ENCODE peak calls at places on chromosomes 7 and 10, in seven cellular contexts. N, A, O, F, J, I and R are unnamed samples.

GRCh38 chr10:90288403-90288933 is 569.4 kb downstream of the HTR7 start:
- DNase-seq in N (no peak), A (no peak), O (no peak), F (no peak), J (peak; percentile 81), I (no peak), R (peak; percentile 57)

GRCh38 chr10:88553116-88553752 is 29.9 kb downstream of the RNLS start:
- DNase-seq in N (no peak), A (peak; percentile 61), O (peak; percentile 17), F (no peak), J (peak; percentile 89), I (peak; percentile 43), R (peak; percentile 90)

GRCh38 chr7:55572378-55573233 is at the start of gene VOPP1:
- DNase-seq in N (peak; percentile 69), A (no peak), O (peak; percentile 77), F (peak; percentile 26), J (peak; percentile 57), I (peak; percentile 77), R (peak; percentile 50)

GRCh38 chr7:113062499-113062898 is 24.1 kb downstream of the GPR85 start:
- DNase-seq in N (no peak), A (no peak), O (no peak), F (no peak), J (no peak), I (no peak), R (no peak)

GRCh38 chr7:26937956-26938623 is 73.7 kb upstream of the SKAP2 start:
- DNase-seq in N (no peak), A (no peak), O (no peak), F (no peak), J (no peak), I (no peak), R (peak; percentile 44)

GRCh38 chr10:110918269-110918632 is 729 bp downstream of the BBIP1 start:
- DNase-seq in N (peak; percentile 97), A (peak; percentile 96), O (no peak), F (peak; percentile 82), J (peak; percentile 96), I (peak; percentile 97), R (peak; percentile 92)

GRCh38 chr7:156122752-156123354 is 310.6 kb upstream of the SHH start:
- DNase-seq in N (no peak), A (no peak), O (no peak), F (no peak), J (no peak), I (no peak), R (no peak)

GRCh38 chr7:721619-722248 is 4.8 kb upstream of the DNAAF5 start:
- DNase-seq in N (no peak), A (no peak), O (no peak), F (no peak), J (no peak), I (no peak), R (no peak)

GRCh38 chr10:56370217-56371113 is 9.4 kb upstream of the ZWINT start:
- DNase-seq in N (no peak), A (no peak), O (no peak), F (no peak), J (peak; percentile 9), I (no peak), R (peak; percentile 7)

GRCh38 chr7:106731637-106732036 is 70.7 kb upstream of the CCDC71L start:
- DNase-seq in N (no peak), A (no peak), O (no peak), F (no peak), J (peak; percentile 38), I (no peak), R (no peak)

GRCh38 chr7:116525298-116525912 is 569 bp downstream of the CAV1 start:
- DNase-seq in N (peak; percentile 63), A (no peak), O (peak; percentile 30), F (no peak), J (no peak), I (peak; percentile 73), R (no peak)

GRCh38 chr10:44619975-44620374 is 235.1 kb upstream of the CXCL12 start:
- DNase-seq in N (no peak), A (no peak), O (no peak), F (no peak), J (no peak), I (no peak), R (peak; percentile 99)

GRCh38 chr7:138796038-138796580 is 1.7 kb upstream of the TMEM213 start:
- DNase-seq in N (no peak), A (no peak), O (no peak), F (no peak), J (no peak), I (no peak), R (no peak)

GRCh38 chr10:73744690-73744994 is 470 bp downstream of the SEC24C start:
- DNase-seq in N (no peak), A (no peak), O (peak; percentile 55), F (no peak), J (peak; percentile 56), I (peak; percentile 66), R (peak; percentile 58)

GRCh38 chr10:44382981-44383748 is 1.7 kb downstream of the CXCL12 start:
- DNase-seq in N (no peak), A (no peak), O (no peak), F (no peak), J (no peak), I (no peak), R (no peak)

DNA sequence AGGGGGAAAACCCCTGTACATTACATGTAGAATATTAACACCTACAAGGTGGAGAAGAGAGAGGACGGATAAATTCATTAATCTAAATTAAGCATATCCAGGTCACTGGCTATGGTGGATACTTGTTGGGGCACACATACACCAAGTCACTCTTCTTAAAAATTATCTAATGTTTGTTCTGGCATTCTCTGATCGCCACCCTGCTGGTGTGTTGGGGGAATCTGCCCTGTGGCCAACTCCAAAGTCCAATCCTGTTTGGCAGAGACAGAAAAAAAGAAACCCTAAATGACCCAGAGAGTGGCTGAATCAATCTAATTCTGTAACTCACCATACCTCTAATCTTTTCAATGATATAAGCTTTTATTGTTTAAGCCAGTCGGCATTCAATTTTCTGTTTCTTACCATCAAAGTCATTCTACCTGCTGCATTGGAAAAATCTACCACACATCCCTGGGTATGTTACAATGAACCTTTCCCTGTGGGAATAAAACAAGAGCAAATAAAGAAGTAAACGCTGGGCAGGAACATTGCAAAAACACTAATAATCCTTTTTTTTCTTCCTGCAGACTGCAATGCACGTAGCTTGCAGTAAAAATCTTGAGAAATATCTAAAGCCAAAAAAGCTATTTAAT is 34.2 kb downstream of the ELMO1 start:
- DNase-seq in N (no peak), A (no peak), O (no peak), F (no peak), J (no peak), I (no peak), R (no peak)
- TF ChIP-seq CTCF in N (no peak), A (no peak), O (no peak), F (no peak), J (no peak), I (no peak), R (no peak)

DNA sequence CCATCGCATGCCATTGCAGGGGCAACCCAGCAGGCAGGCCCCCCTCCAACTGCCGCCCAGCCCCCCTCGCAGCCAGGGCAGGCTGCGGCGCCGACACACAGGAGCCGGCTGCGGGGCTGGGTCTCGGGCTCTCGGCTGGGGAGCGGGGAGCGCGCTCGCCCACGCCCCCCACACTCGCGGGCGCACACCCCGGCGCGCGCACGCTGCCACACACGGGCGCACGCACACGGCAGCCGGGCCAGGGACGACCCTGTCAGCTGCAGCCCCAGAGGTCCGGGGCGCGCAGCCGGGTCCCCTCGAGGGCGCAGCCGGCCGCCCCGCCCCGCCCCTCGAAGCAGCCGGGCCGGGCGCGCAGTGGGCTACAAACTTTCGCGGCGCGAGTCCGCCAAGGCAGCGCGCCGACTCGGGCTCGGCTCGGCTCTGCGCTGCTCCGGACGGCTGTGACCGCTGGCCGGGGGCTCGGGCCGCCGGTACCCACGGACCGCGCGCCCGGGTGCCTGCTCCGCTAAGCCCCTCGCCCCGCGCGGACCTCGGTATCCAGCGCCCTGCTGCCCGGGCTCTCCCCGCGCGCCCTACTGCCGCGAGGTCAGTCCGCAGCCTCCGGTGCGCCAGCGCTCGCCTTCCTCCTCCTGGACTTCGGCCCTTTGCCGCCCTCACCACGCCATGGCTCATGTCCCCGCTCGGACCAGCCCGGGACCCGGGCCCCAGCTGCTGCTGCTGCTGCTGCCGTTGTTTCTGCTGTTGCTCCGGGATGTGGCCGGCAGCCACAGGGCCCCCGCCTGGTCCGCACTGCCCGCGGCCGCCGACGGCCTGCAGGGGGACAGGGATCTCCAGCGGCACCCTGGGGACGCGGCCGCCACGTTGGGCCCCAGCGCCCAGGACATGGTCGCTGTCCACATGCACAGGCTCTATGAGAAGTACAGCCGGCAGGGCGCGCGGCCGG is at the start of gene GDF10:
- DNase-seq in N (no peak), A (no peak), O (no peak), F (no peak), J (no peak), I (no peak), R (no peak)
- H3K4me3 ChIP-seq in N (peak within 1 kb of the TSS; percentile 62), A (peak within 1 kb of the TSS; percentile 38), O (peak within 1 kb of the TSS; percentile 60), F (peak within 1 kb of the TSS; percentile 65), J (peak within 1 kb of the TSS; percentile 66), I (peak within 1 kb of the TSS; percentile 43), R (no peak within 1 kb of the TSS)

GRCh38 chr10:69220041-69220451 is at the start of gene HKDC1:
- DNase-seq in N (no peak), A (no peak), O (no peak), F (no peak), J (no peak), I (no peak), R (no peak)

GRCh38 chr10:69220510-69220909 is 378 bp downstream of the HKDC1 start:
- DNase-seq in N (no peak), A (no peak), O (no peak), F (no peak), J (no peak), I (no peak), R (no peak)

GRCh38 chr10:69224862-69225657 is 4.9 kb downstream of the HKDC1 start:
- DNase-seq in N (no peak), A (no peak), O (no peak), F (no peak), J (no peak), I (no peak), R (peak; percentile 13)

GRCh38 chr10:69223028-69223342 is 2.9 kb downstream of the HKDC1 start:
- DNase-seq in N (no peak), A (no peak), O (no peak), F (no peak), J (no peak), I (no peak), R (no peak)

DNA sequence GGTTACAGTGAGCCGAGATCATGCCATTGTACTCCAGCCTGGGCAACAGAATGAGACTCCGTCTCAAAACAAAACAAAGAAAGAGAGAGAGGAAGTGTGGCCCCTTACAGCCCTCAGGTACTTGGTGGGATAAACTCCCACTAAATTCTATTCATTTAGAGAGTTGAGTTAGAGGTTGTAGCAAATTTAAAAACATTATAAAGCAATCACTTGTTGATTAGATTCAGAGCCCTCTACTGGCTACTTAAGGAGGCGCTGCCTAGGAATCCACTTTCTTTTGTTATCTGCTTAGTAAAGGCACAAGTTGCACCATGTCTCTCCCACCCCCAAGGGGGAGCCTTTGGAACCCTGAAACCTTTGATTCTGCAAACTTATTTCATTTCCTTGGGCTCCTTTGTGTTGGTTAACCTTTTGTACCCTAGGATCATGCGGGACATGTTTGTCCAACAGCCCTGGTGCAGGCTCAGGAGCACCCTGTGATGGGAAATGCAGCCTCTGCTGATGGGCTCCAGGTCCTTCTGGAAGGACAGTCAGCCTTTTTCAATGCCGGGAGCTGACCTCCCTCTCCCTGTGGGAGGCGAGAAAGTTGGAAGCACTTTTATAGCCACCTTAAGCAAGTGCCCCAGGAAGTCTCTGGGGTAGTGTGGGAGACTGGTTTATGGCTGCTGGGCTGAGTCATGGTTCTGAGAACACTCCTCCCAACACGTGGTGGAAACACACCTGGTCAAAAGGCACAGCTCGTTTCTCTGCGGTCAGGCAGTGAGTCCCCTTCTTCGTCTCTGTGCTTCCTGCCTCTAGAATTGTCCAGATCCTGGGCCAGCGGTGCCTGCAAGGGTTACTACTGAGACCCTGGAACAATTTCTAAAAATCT is 2.3 kb downstream of the HKDC1 start:
- DNase-seq in N (no peak), A (no peak), O (no peak), F (no peak), J (peak; percentile 91), I (no peak), R (peak; percentile 64)
- TF ChIP-seq CTCF in N (peak; percentile 74), A (peak; percentile 67), O (peak; percentile 55), F (peak; percentile 46), J (peak; percentile 75), I (peak; percentile 58), R (peak; percentile 84)

GRCh38 chr7:6256709-6257535 is 15.5 kb downstream of the CYTH3 start:
- DNase-seq in N (peak; percentile 73), A (peak; percentile 77), O (peak; percentile 57), F (peak; percentile 33), J (peak; percentile 47), I (peak; percentile 82), R (peak; percentile 96)
- H3K4me3 ChIP-seq in N (no peak overlapping the region), A (no peak overlapping the region), O (no peak overlapping the region), F (no peak overlapping the region), J (no peak overlapping the region), I (no peak overlapping the region), R (no peak overlapping the region)